ENCODE peak calls at places on chromosomes 6 and 20, in seven cellular contexts. One of them, this sample, is unnamed.

GRCh38 chr6:8707956-8708772 is 272.8 kb upstream of the SLC35B3 start:
- DNase-seq in AML-193: peak; percentile 11
- DNase-seq in ovary: peak; percentile 9
- DNase-seq in posterior cingulate gyrus: no peak
- DNase-seq in mucosa of gallbladder: peak; percentile 43
- DNase-seq in anterior cingulate cortex: no peak
- DNase-seq in NCI-H2171 treated with DMSO at 0.1 percent for 48 hours: peak; percentile 14
- DNase-seq in this sample: no peak

GRCh38 chr6:37242429-37243052 is 15.0 kb upstream of the TBC1D22B start:
- DNase-seq in AML-193: no peak
- DNase-seq in ovary: no peak
- DNase-seq in posterior cingulate gyrus: no peak
- DNase-seq in mucosa of gallbladder: peak; percentile 41
- DNase-seq in anterior cingulate cortex: no peak
- DNase-seq in NCI-H2171 treated with DMSO at 0.1 percent for 48 hours: no peak
- DNase-seq in this sample: no peak

GRCh38 chr6:39451831-39452230 is 129.3 kb upstream of the KCNK16 start:
- DNase-seq in AML-193: no peak
- DNase-seq in ovary: no peak
- DNase-seq in posterior cingulate gyrus: no peak
- DNase-seq in mucosa of gallbladder: no peak
- DNase-seq in anterior cingulate cortex: no peak
- DNase-seq in NCI-H2171 treated with DMSO at 0.1 percent for 48 hours: no peak
- DNase-seq in this sample: no peak

GRCh38 chr20:37380864-37381579 is 35.1 kb downstream of the SRC start:
- DNase-seq in AML-193: no peak
- DNase-seq in ovary: no peak
- DNase-seq in posterior cingulate gyrus: no peak
- DNase-seq in mucosa of gallbladder: no peak
- DNase-seq in anterior cingulate cortex: no peak
- DNase-seq in NCI-H2171 treated with DMSO at 0.1 percent for 48 hours: no peak
- DNase-seq in this sample: no peak

GRCh38 chr6:146948790-146949342 is 255.4 kb upstream of the STXBP5 start:
- DNase-seq in AML-193: no peak
- DNase-seq in ovary: no peak
- DNase-seq in posterior cingulate gyrus: no peak
- DNase-seq in mucosa of gallbladder: no peak
- DNase-seq in anterior cingulate cortex: no peak
- DNase-seq in NCI-H2171 treated with DMSO at 0.1 percent for 48 hours: no peak
- DNase-seq in this sample: no peak

GRCh38 chr6:43325876-43326275 is 17.2 kb upstream of the CRIP3 start:
- DNase-seq in AML-193: no peak
- DNase-seq in ovary: no peak
- DNase-seq in posterior cingulate gyrus: no peak
- DNase-seq in mucosa of gallbladder: no peak
- DNase-seq in anterior cingulate cortex: no peak
- DNase-seq in NCI-H2171 treated with DMSO at 0.1 percent for 48 hours: no peak
- DNase-seq in this sample: no peak

GRCh38 chr20:25249198-25249931 is 1.5 kb downstream of the PYGB start:
- DNase-seq in AML-193: no peak
- DNase-seq in ovary: no peak
- DNase-seq in posterior cingulate gyrus: no peak
- DNase-seq in mucosa of gallbladder: no peak
- DNase-seq in anterior cingulate cortex: no peak
- DNase-seq in NCI-H2171 treated with DMSO at 0.1 percent for 48 hours: no peak
- DNase-seq in this sample: no peak

GRCh38 chr20:19308151-19308550 is 95.7 kb downstream of the SLC24A3 start:
- DNase-seq in AML-193: no peak
- DNase-seq in ovary: no peak
- DNase-seq in posterior cingulate gyrus: no peak
- DNase-seq in mucosa of gallbladder: no peak
- DNase-seq in anterior cingulate cortex: no peak
- DNase-seq in NCI-H2171 treated with DMSO at 0.1 percent for 48 hours: no peak
- DNase-seq in this sample: no peak

GRCh38 chr6:161922631-161923119 is 648.8 kb upstream of the AGPAT4 start:
- DNase-seq in AML-193: peak; percentile 51
- DNase-seq in ovary: no peak
- DNase-seq in posterior cingulate gyrus: no peak
- DNase-seq in mucosa of gallbladder: peak; percentile 74
- DNase-seq in anterior cingulate cortex: no peak
- DNase-seq in NCI-H2171 treated with DMSO at 0.1 percent for 48 hours: peak; percentile 7
- DNase-seq in this sample: peak; percentile 21

GRCh38 chr6:110859335-110859792 is 15.2 kb upstream of the AMD1 start:
- DNase-seq in AML-193: peak; percentile 90
- DNase-seq in ovary: no peak
- DNase-seq in posterior cingulate gyrus: no peak
- DNase-seq in mucosa of gallbladder: no peak
- DNase-seq in anterior cingulate cortex: no peak
- DNase-seq in NCI-H2171 treated with DMSO at 0.1 percent for 48 hours: no peak
- DNase-seq in this sample: no peak

GRCh38 chr6:21075986-21076385 is 517.6 kb upstream of the SOX4 start:
- DNase-seq in AML-193: no peak
- DNase-seq in ovary: no peak
- DNase-seq in posterior cingulate gyrus: no peak
- DNase-seq in mucosa of gallbladder: no peak
- DNase-seq in anterior cingulate cortex: no peak
- DNase-seq in NCI-H2171 treated with DMSO at 0.1 percent for 48 hours: no peak
- DNase-seq in this sample: no peak

GRCh38 chr6:132270745-132271414 is 130.4 kb downstream of the MOXD1 start:
- DNase-seq in AML-193: no peak
- DNase-seq in ovary: no peak
- DNase-seq in posterior cingulate gyrus: no peak
- DNase-seq in mucosa of gallbladder: peak; percentile 30
- DNase-seq in anterior cingulate cortex: no peak
- DNase-seq in NCI-H2171 treated with DMSO at 0.1 percent for 48 hours: no peak
- DNase-seq in this sample: no peak

GRCh38 chr20:57724610-57725405 is 15.0 kb upstream of the PMEPA1 start:
- DNase-seq in AML-193: no peak
- DNase-seq in ovary: no peak
- DNase-seq in posterior cingulate gyrus: no peak
- DNase-seq in mucosa of gallbladder: no peak
- DNase-seq in anterior cingulate cortex: no peak
- DNase-seq in NCI-H2171 treated with DMSO at 0.1 percent for 48 hours: no peak
- DNase-seq in this sample: no peak

GRCh38 chr6:100833972-100834574 is 47.1 kb downstream of the ASCC3 start:
- DNase-seq in AML-193: no peak
- DNase-seq in ovary: no peak
- DNase-seq in posterior cingulate gyrus: no peak
- DNase-seq in mucosa of gallbladder: no peak
- DNase-seq in anterior cingulate cortex: no peak
- DNase-seq in NCI-H2171 treated with DMSO at 0.1 percent for 48 hours: no peak
- DNase-seq in this sample: no peak

This sample was measured in 8988T.